ENCODE peak calls at places on chromosomes 4 and X, in four cellular contexts. Q is astrocyte of the cerebellum, H is colonic mucosa, T is mammary epithelial cell. G is an unnamed sample.

GRCh38 chrX:133321441-133321840 is 93.8 kb downstream of the GPC4 start:
- DNase-seq in Q (no peak), H (no peak), T (no peak), G (no peak)

GRCh38 chr4:9977518-9978031 is 43.7 kb downstream of the SLC2A9 start:
- DNase-seq in Q (no peak), H (no peak), T (no peak), G (no peak)

GRCh38 chr4:175562537-175562936 is 249.5 kb downstream of the GPM6A start:
- DNase-seq in Q (no peak), H (no peak), T (no peak), G (no peak)

GRCh38 chr4:187175197-187175596 is 451.5 kb upstream of the FAT1 start:
- DNase-seq in Q (no peak), H (no peak), T (no peak), G (no peak)

GRCh38 chr4:137621056-137621455 is 88.8 kb upstream of the PCDH18 start:
- DNase-seq in Q (no peak), H (no peak), T (no peak), G (no peak)

GRCh38 chr4:26104056-26104685 is 190.2 kb downstream of the SMIM20 start:
- DNase-seq in Q (no peak), H (no peak), T (no peak), G (no peak)

GRCh38 chrX:33134164-33134563 is 77.2 kb downstream of the DMD start:
- DNase-seq in Q (no peak), H (no peak), T (no peak), G (no peak)

GRCh38 chr4:72951147-72951546 is 118.4 kb downstream of the COX18 start:
- DNase-seq in Q (no peak), H (no peak), T (no peak), G (no peak)

GRCh38 chrX:17692709-17693346 is 44.5 kb upstream of the SCML1 start:
- DNase-seq in Q (peak; percentile 37), H (no peak), T (peak; percentile 47), G (no peak)

GRCh38 chr4:165079476-165079875 is 25.8 kb downstream of the TRIM75 start:
- DNase-seq in Q (peak; percentile 16), H (peak; percentile 83), T (peak; percentile 5), G (peak; percentile 21)

GRCh38 chrX:39477438-39478120 is 620.2 kb downstream of the BCOR start:
- DNase-seq in Q (no peak), H (peak; percentile 22), T (no peak), G (no peak)

GRCh38 chr4:186144596-186145569 is 40.4 kb downstream of the FAM149A start:
- DNase-seq in Q (peak; percentile 16), H (peak; percentile 66), T (peak; percentile 45), G (peak; percentile 37)

GRCh38 chrX:71454222-71454621 is 78.7 kb upstream of the OGT start:
- DNase-seq in Q (no peak), H (no peak), T (no peak), G (no peak)

GRCh38 chr4:71275570-71275969 is 63.2 kb upstream of the SLC4A4 start:
- DNase-seq in Q (no peak), H (no peak), T (no peak), G (no peak)

GRCh38 chrX:16882702-16883486 is 12.7 kb upstream of the RBBP7 start:
- DNase-seq in Q (peak; percentile 44), H (peak; percentile 82), T (peak; percentile 66), G (peak; percentile 31)

GRCh38 chr4:135316266-135316779 is 1114.7 kb upstream of the PABPC4L start:
- DNase-seq in Q (no peak), H (no peak), T (no peak), G (no peak)

DNA sequence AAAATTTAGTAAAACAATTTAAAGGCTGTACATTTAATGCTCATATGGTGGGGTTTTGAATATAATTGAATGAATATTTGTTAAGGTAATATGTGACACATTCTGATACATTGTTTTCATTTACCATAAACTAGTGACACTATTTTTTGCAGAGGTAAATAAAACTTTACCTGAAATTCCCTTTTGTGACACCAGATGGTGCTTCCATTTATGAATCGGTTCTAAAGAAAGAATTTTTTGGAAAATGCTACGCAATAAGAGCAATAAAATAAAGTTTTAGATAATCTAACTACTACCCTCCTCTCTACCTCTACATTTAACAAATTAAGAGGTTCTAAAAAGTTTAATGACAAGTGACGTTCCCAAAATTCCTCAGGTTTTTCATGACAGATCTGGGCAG is 448.9 kb downstream of the MAGEB5 start:
- DNase-seq in Q (no peak), H (no peak), T (no peak), G (no peak)
- TF ChIP-seq CTCF in Q (no peak), H (no peak), T (peak; percentile 15), G (no peak)

DNA sequence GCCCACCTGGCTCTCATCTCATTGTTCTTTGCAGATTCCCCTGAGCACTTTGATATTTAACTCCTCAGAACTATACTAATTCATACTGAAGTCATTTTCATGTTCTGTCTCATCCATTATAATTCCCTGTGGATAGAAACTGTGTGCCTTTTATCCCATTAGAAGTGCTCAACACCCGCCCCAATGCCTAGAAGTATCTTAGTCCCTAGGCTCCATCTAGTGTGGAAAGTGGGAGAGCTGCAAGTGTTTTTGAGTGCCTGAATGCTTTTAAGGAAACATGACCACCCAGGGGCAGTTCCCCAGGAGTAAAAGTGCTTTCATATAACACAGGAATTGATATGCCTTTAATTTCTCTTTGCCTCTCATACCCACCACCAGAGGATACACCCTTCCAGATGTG is 117.0 kb downstream of the CHRDL1 start:
- DNase-seq in Q (no peak), H (no peak), T (no peak), G (no peak)
- TF ChIP-seq CTCF in Q (no peak), H (no peak), T (no peak), G (no peak)

DNA sequence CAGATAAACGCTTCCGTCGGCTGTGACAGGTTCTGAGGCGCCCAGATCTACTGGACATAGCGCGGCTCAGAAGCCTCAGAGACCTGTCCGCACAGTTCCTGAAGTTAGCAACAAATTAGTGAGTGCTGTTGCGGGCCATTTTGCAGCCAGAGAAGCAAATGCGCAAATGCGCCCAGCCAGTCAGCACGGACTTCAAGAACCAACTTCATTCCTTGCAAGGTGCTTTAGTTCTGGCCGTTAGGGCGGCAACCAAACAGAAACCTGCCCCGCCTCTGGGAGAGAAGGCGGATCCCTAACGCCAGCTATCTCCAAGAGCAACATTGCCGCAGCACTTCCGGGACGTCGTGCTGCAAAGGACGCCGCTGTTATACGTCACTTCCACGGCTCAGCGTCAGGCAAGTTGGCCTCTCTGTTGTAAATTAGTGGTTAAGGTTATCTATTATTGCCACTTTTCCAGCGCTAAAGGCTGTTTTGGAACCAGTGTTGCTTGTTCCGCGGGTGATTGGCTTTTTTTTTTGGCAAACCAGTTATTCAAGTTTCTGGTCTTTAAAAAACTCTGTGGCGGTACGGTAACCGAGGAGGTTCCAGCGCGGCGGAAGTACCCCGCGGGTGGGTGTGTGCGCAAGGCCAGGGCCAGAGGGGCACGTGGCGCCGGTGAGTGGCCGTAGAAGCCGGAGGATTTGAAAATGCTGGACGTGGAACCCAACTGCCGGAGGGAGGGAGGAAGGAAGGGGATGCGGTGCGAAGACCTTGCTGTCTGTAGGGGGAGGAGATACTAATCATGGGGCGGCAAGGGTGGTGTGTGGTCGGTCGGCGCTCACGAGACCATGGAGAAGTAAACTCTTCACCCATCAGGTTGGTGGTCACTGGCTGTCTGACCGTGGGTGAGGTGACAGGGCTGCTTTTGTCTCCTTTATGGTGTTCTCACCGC is at the start of gene GAR1:
- DNase-seq in Q (peak; percentile 84), H (peak; percentile 96), T (peak; percentile 93), G (peak; percentile 92)
- TF ChIP-seq CTCF in Q (no peak), H (no peak), T (no peak), G (no peak)

DNA sequence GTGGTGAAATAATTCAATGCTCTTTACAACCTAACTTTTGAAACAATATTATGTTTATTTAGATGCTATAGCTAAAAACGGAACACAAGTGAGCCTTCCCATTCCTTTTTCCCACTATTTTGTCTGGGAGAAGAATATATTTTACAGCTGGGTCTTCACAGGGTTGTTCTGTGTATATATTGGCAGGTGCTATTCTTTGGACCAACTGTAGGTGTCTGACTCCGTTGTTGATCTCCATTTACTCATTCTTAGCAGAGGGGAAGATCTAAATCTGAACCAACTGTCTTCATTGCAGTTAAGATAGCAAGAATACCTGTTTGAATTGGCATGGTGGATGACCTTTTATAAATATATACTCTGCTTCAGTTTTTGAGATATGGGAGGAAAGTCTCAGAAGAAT is 257.4 kb downstream of the CFAP299 start:
- DNase-seq in Q (no peak), H (no peak), T (no peak), G (no peak)
- TF ChIP-seq CTCF in Q (peak; percentile 13), H (peak; percentile 24), T (peak; percentile 16), G (no peak)

DNA sequence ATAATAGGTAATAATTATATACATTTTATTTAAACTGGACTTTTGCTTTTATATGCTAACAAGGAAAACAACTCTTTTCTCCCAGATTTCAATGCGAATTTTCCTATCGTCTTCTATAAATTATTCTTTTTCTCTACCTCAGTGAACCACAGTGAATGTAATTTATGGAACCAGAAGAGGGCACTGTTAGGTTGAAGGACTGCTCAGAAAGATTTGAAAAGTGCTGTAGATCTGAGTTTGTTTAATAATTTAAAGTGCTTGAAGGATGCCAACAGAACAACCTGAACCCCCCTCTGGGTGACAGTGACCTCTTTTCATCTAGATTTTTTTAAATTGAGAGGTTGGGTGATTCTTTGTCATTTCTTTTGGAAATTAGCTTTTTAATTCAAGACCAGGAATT is 54.9 kb downstream of the PHOX2B start:
- DNase-seq in Q (peak; percentile 24), H (no peak), T (peak; percentile 32), G (peak; percentile 32)
- TF ChIP-seq CTCF in Q (peak; percentile 56), H (no peak), T (peak; percentile 69), G (peak; percentile 37)

DNA sequence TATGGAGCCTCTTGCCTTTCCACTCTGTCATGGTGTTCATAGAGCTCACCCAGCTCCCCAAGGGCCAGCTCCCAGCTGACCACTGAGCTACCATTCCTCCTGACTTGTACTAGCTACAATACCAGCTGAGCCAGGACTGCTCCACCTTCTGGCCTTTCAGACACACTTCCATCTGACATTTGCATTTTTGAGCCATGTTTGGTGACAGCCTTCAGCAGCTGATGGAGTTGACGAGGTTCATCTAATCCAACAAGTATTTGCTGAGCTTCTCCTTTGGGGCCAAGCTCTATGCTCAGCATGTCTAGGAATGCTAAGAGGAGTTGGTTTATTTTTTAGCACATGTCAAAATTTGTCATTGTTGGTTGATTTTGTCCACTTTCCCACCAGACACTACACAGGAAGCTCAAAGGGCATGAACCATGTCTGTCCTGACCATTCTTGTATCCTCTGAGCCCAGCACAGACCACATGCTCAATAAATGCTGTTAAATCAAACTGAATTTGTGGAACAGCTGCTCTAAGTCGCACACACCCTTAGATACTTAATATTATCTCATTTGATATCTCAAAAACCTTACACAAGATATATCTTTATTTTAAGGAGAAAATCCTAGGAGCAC is 142.6 kb upstream of the PPARGC1A start:
- DNase-seq in Q (no peak), H (no peak), T (peak; percentile 3), G (no peak)
- TF ChIP-seq CTCF in Q (peak; percentile 17), H (no peak), T (peak; percentile 44), G (no peak)

G was measured in RWPE1.